ENCODE peak calls at places on chromosome 4, in seven cellular contexts. One of them, this sample, is unnamed.
A peak's percentile ranks its signal among the peaks of the same experiment; 100 is the strongest.

GRCh38 chr4:1795304-1796195 is 2.5 kb downstream of the FGFR3 start:
- DNase-seq in GM23338: peak; percentile 63
- DNase-seq in PC-3: no peak
- DNase-seq in MM.1S: no peak
- DNase-seq in PC-9: no peak
- DNase-seq in GM23248: no peak
- DNase-seq in SK-N-SH: no peak
- DNase-seq in this sample: no peak

GRCh38 chr4:105520819-105521790 is 31.3 kb upstream of the ARHGEF38 start:
- DNase-seq in GM23338: peak; percentile 76
- DNase-seq in PC-3: peak; percentile 61
- DNase-seq in MM.1S: peak; percentile 63
- DNase-seq in PC-9: peak; percentile 8
- DNase-seq in GM23248: peak; percentile 51
- DNase-seq in SK-N-SH: peak; percentile 69
- DNase-seq in this sample: peak; percentile 68

GRCh38 chr4:17081157-17081556 is 182.7 kb upstream of the LDB2 start:
- DNase-seq in GM23338: no peak
- DNase-seq in PC-3: no peak
- DNase-seq in MM.1S: no peak
- DNase-seq in PC-9: no peak
- DNase-seq in GM23248: no peak
- DNase-seq in SK-N-SH: no peak
- DNase-seq in this sample: no peak

GRCh38 chr4:149322203-149322602 is 493.4 kb downstream of the IQCM start:
- DNase-seq in GM23338: peak; percentile 49
- DNase-seq in PC-3: no peak
- DNase-seq in MM.1S: no peak
- DNase-seq in PC-9: no peak
- DNase-seq in GM23248: no peak
- DNase-seq in SK-N-SH: no peak
- DNase-seq in this sample: peak; percentile 22

GRCh38 chr4:186630128-186630527 is 74.8 kb upstream of the MTNR1A start:
- DNase-seq in GM23338: no peak
- DNase-seq in PC-3: no peak
- DNase-seq in MM.1S: no peak
- DNase-seq in PC-9: no peak
- DNase-seq in GM23248: no peak
- DNase-seq in SK-N-SH: no peak
- DNase-seq in this sample: no peak

GRCh38 chr4:95549246-95550138 is 719 bp upstream of the UNC5C start:
- DNase-seq in GM23338: peak; percentile 60
- DNase-seq in PC-3: no peak
- DNase-seq in MM.1S: no peak
- DNase-seq in PC-9: peak; percentile 30
- DNase-seq in GM23248: peak; percentile 19
- DNase-seq in SK-N-SH: peak; percentile 63
- DNase-seq in this sample: peak; percentile 70

GRCh38 chr4:187171731-187172339 is 448.2 kb upstream of the FAT1 start:
- DNase-seq in GM23338: no peak
- DNase-seq in PC-3: no peak
- DNase-seq in MM.1S: no peak
- DNase-seq in PC-9: no peak
- DNase-seq in GM23248: peak; percentile 76
- DNase-seq in SK-N-SH: no peak
- DNase-seq in this sample: no peak

GRCh38 chr4:184807797-184808718 is 17.7 kb downstream of the ACSL1 start:
- DNase-seq in GM23338: peak; percentile 91
- DNase-seq in PC-3: peak; percentile 87
- DNase-seq in MM.1S: no peak
- DNase-seq in PC-9: no peak
- DNase-seq in GM23248: peak; percentile 61
- DNase-seq in SK-N-SH: no peak
- DNase-seq in this sample: peak; percentile 95

GRCh38 chr4:147749811-147750321 is 18.0 kb downstream of the ARHGAP10 start:
- DNase-seq in GM23338: no peak
- DNase-seq in PC-3: no peak
- DNase-seq in MM.1S: no peak
- DNase-seq in PC-9: no peak
- DNase-seq in GM23248: no peak
- DNase-seq in SK-N-SH: no peak
- DNase-seq in this sample: peak; percentile 38

GRCh38 chr4:93018243-93018642 is 714.5 kb downstream of the GRID2 start:
- DNase-seq in GM23338: no peak
- DNase-seq in PC-3: peak; percentile 4
- DNase-seq in MM.1S: no peak
- DNase-seq in PC-9: no peak
- DNase-seq in GM23248: no peak
- DNase-seq in SK-N-SH: no peak
- DNase-seq in this sample: no peak

GRCh38 chr4:175657571-175657970 is 154.5 kb downstream of the GPM6A start:
- DNase-seq in GM23338: no peak
- DNase-seq in PC-3: peak; percentile 51
- DNase-seq in MM.1S: no peak
- DNase-seq in PC-9: no peak
- DNase-seq in GM23248: no peak
- DNase-seq in SK-N-SH: no peak
- DNase-seq in this sample: no peak

GRCh38 chr4:3495341-3495975 is 32.4 kb downstream of the DOK7 start:
- DNase-seq in GM23338: no peak
- DNase-seq in PC-3: no peak
- DNase-seq in MM.1S: no peak
- DNase-seq in PC-9: no peak
- DNase-seq in GM23248: no peak
- DNase-seq in SK-N-SH: no peak
- DNase-seq in this sample: no peak

DNA sequence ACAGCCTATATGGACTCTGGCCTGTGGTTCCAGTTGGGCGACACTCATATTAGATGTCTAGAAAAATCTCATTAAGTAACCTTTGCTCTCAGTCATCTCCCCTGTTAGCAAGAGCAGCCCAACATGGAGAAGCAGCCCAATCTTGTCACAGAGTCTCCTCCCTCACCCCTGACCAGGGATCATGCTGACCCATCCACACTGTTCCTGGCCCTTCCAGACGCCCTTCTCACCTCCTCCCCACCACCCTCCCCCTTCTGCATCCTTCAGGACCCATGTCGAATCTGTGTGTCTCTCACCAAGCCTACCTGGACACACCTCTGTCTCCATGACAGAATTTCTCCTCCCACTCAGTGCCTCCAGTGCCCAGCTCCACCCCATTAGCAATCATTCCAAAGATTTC is 190.1 kb downstream of the STIM2 start:
- DNase-seq in GM23338: no peak
- DNase-seq in PC-3: no peak
- DNase-seq in MM.1S: no peak
- DNase-seq in PC-9: no peak
- DNase-seq in GM23248: no peak
- DNase-seq in SK-N-SH: no peak
- DNase-seq in this sample: no peak
- H3F3A ChIP-seq in GM23338: no peaks in the 10 kb centered on the region
- H3F3A ChIP-seq in PC-3: no peaks in the 10 kb centered on the region
- H3F3A ChIP-seq in MM.1S: no peaks in the 10 kb centered on the region
- H3F3A ChIP-seq in PC-9: no peaks in the 10 kb centered on the region
- H3F3A ChIP-seq in GM23248: no peaks in the 10 kb centered on the region
- H3F3A ChIP-seq in SK-N-SH: no peaks in the 10 kb centered on the region
- H3F3A ChIP-seq in this sample: no peaks in the 10 kb centered on the region

DNA sequence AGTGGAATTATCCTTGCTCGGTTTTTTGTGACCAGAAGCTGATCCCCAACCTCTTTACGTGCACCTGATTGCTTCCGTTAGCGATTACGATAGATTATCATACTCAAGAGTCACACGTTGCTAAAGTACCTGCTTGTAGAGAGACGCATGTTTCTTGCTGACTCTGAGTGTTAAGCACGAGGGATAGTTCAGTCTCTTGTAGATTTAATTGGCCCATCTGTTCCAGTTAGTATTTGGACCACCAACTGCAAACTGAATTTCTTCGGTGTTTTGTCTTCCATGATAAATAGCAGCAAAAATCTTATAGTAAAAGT is 513 bp upstream of the COX18 start:
- DNase-seq in GM23338: peak; percentile 49
- DNase-seq in PC-3: no peak
- DNase-seq in MM.1S: no peak
- DNase-seq in PC-9: no peak
- DNase-seq in GM23248: no peak
- DNase-seq in SK-N-SH: no peak
- DNase-seq in this sample: no peak
- H3F3A ChIP-seq in GM23338: no peaks in the 10 kb centered on the region
- H3F3A ChIP-seq in PC-3: peaks cover 4% of the 10 kb centered on the region
- H3F3A ChIP-seq in MM.1S: peaks cover 54% of the 10 kb centered on the region
- H3F3A ChIP-seq in PC-9: peaks cover 18% of the 10 kb centered on the region
- H3F3A ChIP-seq in GM23248: peaks cover 35% of the 10 kb centered on the region
- H3F3A ChIP-seq in SK-N-SH: peaks cover 35% of the 10 kb centered on the region
- H3F3A ChIP-seq in this sample: peaks cover 45% of the 10 kb centered on the region

DNA sequence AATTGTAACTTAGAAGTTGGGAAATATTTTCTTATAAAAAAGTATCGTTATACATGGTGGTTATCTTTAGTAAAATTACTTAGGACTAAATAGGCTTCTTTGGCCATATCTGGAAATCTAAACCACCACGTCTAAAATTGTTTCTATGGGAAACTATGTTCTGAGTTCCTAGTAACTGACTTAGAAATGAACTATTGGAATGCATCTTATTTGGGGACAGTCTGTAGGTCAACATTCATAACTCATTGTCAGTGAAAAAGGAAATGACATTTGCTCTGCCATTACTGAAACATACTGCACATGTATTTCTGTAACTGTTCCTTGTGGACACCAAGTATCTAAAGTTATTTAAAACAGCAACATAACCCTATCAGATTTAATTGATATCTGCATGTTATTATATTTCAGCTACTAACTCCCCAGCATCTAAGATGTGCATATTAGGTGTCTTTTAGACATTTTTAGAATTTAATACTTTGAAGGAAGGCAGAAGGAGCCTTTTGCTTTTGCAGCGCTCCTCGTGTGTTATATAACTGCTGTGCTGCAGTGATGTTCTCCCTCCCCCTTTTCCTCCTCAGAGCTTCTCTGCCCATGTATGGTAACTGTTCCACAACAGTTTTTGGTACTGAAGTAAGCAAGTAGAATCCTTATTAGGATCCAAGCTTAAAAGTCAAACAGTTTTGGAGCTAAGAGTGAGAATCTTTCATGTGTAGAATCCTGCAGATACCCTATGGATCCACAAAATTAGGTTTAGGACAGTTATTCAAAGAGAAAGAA is 37.2 kb upstream of the TMEM131L start:
- DNase-seq in GM23338: no peak
- DNase-seq in PC-3: no peak
- DNase-seq in MM.1S: no peak
- DNase-seq in PC-9: no peak
- DNase-seq in GM23248: no peak
- DNase-seq in SK-N-SH: no peak
- DNase-seq in this sample: no peak
- H3F3A ChIP-seq in GM23338: no peaks in the 10 kb centered on the region
- H3F3A ChIP-seq in PC-3: no peaks in the 10 kb centered on the region
- H3F3A ChIP-seq in MM.1S: peaks cover 9% of the 10 kb centered on the region
- H3F3A ChIP-seq in PC-9: peaks cover 13% of the 10 kb centered on the region
- H3F3A ChIP-seq in GM23248: peaks cover 37% of the 10 kb centered on the region
- H3F3A ChIP-seq in SK-N-SH: no peaks in the 10 kb centered on the region
- H3F3A ChIP-seq in this sample: no peaks in the 10 kb centered on the region

DNA sequence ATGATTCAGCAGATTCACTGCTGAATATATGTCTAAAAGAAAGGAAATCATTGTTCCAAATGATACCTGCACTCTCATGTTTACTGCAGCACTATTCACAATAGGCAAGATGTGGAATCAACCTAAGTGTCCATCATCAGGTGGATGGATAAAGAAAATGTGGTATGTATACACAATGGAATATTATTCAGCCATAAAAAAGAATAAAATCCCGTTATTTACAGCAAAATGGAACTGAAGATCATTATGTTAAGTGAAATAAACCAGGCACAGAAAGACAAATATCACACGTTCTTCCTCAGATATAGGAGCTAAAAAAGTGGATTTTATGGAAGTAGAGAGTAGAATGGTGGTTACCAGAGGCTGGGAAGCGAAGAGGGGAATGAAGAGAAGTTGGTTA is 130.4 kb downstream of the STIM2 start:
- DNase-seq in GM23338: no peak
- DNase-seq in PC-3: no peak
- DNase-seq in MM.1S: no peak
- DNase-seq in PC-9: no peak
- DNase-seq in GM23248: no peak
- DNase-seq in SK-N-SH: no peak
- DNase-seq in this sample: no peak
- H3F3A ChIP-seq in GM23338: no peaks in the 10 kb centered on the region
- H3F3A ChIP-seq in PC-3: no peaks in the 10 kb centered on the region
- H3F3A ChIP-seq in MM.1S: no peaks in the 10 kb centered on the region
- H3F3A ChIP-seq in PC-9: no peaks in the 10 kb centered on the region
- H3F3A ChIP-seq in GM23248: peaks cover 20% of the 10 kb centered on the region
- H3F3A ChIP-seq in SK-N-SH: no peaks in the 10 kb centered on the region
- H3F3A ChIP-seq in this sample: no peaks in the 10 kb centered on the region

GRCh38 chr4:101155859-101156430 is 191.4 kb downstream of the PPP3CA start:
- DNase-seq in GM23338: no peak
- DNase-seq in PC-3: no peak
- DNase-seq in MM.1S: no peak
- DNase-seq in PC-9: no peak
- DNase-seq in GM23248: no peak
- DNase-seq in SK-N-SH: no peak
- DNase-seq in this sample: no peak

GRCh38 chr4:101158507-101158906 is 188.8 kb downstream of the PPP3CA start:
- DNase-seq in GM23338: no peak
- DNase-seq in PC-3: no peak
- DNase-seq in MM.1S: no peak
- DNase-seq in PC-9: no peak
- DNase-seq in GM23248: no peak
- DNase-seq in SK-N-SH: no peak
- DNase-seq in this sample: no peak

GRCh38 chr4:101156619-101157310 is 190.6 kb downstream of the PPP3CA start:
- DNase-seq in GM23338: no peak
- DNase-seq in PC-3: no peak
- DNase-seq in MM.1S: no peak
- DNase-seq in PC-9: no peak
- DNase-seq in GM23248: peak; percentile 18
- DNase-seq in SK-N-SH: no peak
- DNase-seq in this sample: no peak

GRCh38 chr4:101157415-101158135 is 189.8 kb downstream of the PPP3CA start:
- DNase-seq in GM23338: no peak
- DNase-seq in PC-3: no peak
- DNase-seq in MM.1S: no peak
- DNase-seq in PC-9: no peak
- DNase-seq in GM23248: peak; percentile 55
- DNase-seq in SK-N-SH: no peak
- DNase-seq in this sample: no peak

DNA sequence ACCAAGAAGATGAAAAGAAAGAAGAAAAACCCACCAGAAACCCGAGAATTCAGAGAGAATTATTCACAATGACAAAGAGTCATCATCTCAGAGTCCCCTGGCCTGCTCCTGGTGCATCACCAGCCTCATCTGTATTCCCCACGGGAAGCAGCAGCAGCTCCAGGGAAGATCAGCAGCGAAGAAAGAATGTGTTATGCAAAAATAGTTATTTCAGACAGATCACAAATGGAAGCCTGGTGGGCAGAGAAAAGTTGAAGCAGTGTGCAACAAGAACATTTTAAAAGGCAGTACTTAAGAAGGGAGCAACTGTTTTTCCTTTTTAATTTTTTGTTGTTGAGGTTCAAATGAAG is 189.2 kb downstream of the PPP3CA start:
- DNase-seq in GM23338: no peak
- DNase-seq in PC-3: no peak
- DNase-seq in MM.1S: no peak
- DNase-seq in PC-9: no peak
- DNase-seq in GM23248: peak; percentile 73
- DNase-seq in SK-N-SH: no peak
- DNase-seq in this sample: no peak
- H3F3A ChIP-seq in GM23338: no peaks in the 10 kb centered on the region
- H3F3A ChIP-seq in PC-3: no peaks in the 10 kb centered on the region
- H3F3A ChIP-seq in MM.1S: no peaks in the 10 kb centered on the region
- H3F3A ChIP-seq in PC-9: no peaks in the 10 kb centered on the region
- H3F3A ChIP-seq in GM23248: peaks cover 32% of the 10 kb centered on the region
- H3F3A ChIP-seq in SK-N-SH: peaks cover 15% of the 10 kb centered on the region
- H3F3A ChIP-seq in this sample: peaks cover 57% of the 10 kb centered on the region

This sample was measured in neural progenitor cell.